ENCODE peak calls at places on chromosomes 5 and 9, in four cellular contexts. One of them, this sample, is unnamed.

GRCh38 chr5:32949571-32949970 is 238.4 kb downstream of the NPR3 start:
- DNase-seq in brain microvascular endothelial cell: no peak
- DNase-seq in transverse colon: no peak
- DNase-seq in fibroblast of pulmonary artery: no peak
- DNase-seq in this sample: no peak

GRCh38 chr5:172383231-172383802 is 71.0 kb downstream of the SH3PXD2B start:
- DNase-seq in brain microvascular endothelial cell: peak; percentile 68
- DNase-seq in fibroblast of pulmonary artery: peak; percentile 64
- DNase-seq in transverse colon: peak; percentile 34
- DNase-seq in this sample: no peak

GRCh38 chr5:59588922-59589321 is 304.6 kb downstream of the PDE4D start:
- DNase-seq in brain microvascular endothelial cell: peak; percentile 56
- DNase-seq in transverse colon: no peak
- DNase-seq in fibroblast of pulmonary artery: no peak
- DNase-seq in this sample: no peak

GRCh38 chr5:172133359-172134029 is 54.5 kb downstream of the STK10 start:
- DNase-seq in brain microvascular endothelial cell: peak; percentile 77
- DNase-seq in fibroblast of pulmonary artery: peak; percentile 82
- DNase-seq in transverse colon: no peak
- DNase-seq in this sample: no peak

GRCh38 chr5:151901611-151902010 is 23.0 kb downstream of the GLRA1 start:
- DNase-seq in brain microvascular endothelial cell: no peak
- DNase-seq in fibroblast of pulmonary artery: no peak
- DNase-seq in transverse colon: no peak
- DNase-seq in this sample: no peak

GRCh38 chr9:126326228-126327015 is at the start of gene MVB12B:
- DNase-seq in transverse colon: peak; percentile 39
- DNase-seq in brain microvascular endothelial cell: no peak
- DNase-seq in fibroblast of pulmonary artery: no peak
- DNase-seq in this sample: peak; percentile 64

GRCh38 chr5:62214701-62215100 is 91.3 kb upstream of the KIF2A start:
- DNase-seq in transverse colon: no peak
- DNase-seq in brain microvascular endothelial cell: peak; percentile 4
- DNase-seq in fibroblast of pulmonary artery: peak; percentile 1
- DNase-seq in this sample: no peak

GRCh38 chr5:16461782-16462181 is 3.8 kb downstream of the ZNF622 start:
- DNase-seq in brain microvascular endothelial cell: peak; percentile 86
- DNase-seq in transverse colon: no peak
- DNase-seq in fibroblast of pulmonary artery: peak; percentile 82
- DNase-seq in this sample: no peak

GRCh38 chr5:83752700-83753099 is 32.0 kb upstream of the HAPLN1 start:
- DNase-seq in transverse colon: no peak
- DNase-seq in brain microvascular endothelial cell: no peak
- DNase-seq in fibroblast of pulmonary artery: no peak
- DNase-seq in this sample: no peak

GRCh38 chr9:96491079-96491879 is 41.3 kb downstream of the HABP4 start:
- DNase-seq in brain microvascular endothelial cell: no peak
- DNase-seq in fibroblast of pulmonary artery: peak; percentile 16
- DNase-seq in transverse colon: no peak
- DNase-seq in this sample: no peak

GRCh38 chr5:142327111-142327842 is 2.5 kb upstream of the SPRY4 start:
- DNase-seq in brain microvascular endothelial cell: peak; percentile 74
- DNase-seq in transverse colon: no peak
- DNase-seq in fibroblast of pulmonary artery: peak; percentile 72
- DNase-seq in this sample: no peak

GRCh38 chr5:58787982-58788381 is 205.1 kb downstream of the RAB3C start:
- DNase-seq in fibroblast of pulmonary artery: no peak
- DNase-seq in transverse colon: no peak
- DNase-seq in brain microvascular endothelial cell: no peak
- DNase-seq in this sample: no peak

GRCh38 chr9:70514273-70514672 is 99.8 kb upstream of the KLF9 start:
- DNase-seq in transverse colon: no peak
- DNase-seq in fibroblast of pulmonary artery: no peak
- DNase-seq in brain microvascular endothelial cell: no peak
- DNase-seq in this sample: no peak

GRCh38 chr5:30100929-30101328 is 1092.6 kb upstream of the CDH6 start:
- DNase-seq in fibroblast of pulmonary artery: no peak
- DNase-seq in transverse colon: no peak
- DNase-seq in brain microvascular endothelial cell: peak; percentile 2
- DNase-seq in this sample: no peak

DNA sequence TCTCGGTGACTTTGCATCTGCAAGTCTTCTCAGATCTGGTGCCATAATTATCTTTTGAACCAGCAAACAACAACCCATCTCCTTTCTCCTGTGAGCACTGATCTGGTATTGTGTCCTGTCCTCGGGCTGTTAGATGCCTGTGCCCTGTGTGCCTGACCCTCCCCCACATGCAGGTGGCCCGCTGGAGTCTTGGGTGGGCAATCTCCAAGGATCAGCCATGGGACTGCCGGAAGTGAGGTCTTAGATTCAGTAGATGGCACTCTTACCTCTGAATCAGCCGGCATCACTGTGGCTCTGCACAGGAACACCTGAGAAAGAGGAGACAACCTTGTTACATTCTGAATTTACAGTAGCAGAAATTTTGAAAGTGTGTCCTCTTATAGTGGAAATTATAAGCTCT is 172.4 kb downstream of the IRX2 start:
- DNase-seq in fibroblast of pulmonary artery: no peak
- DNase-seq in brain microvascular endothelial cell: no peak
- DNase-seq in transverse colon: no peak
- DNase-seq in this sample: no peak
- TF ChIP-seq CTCF in fibroblast of pulmonary artery: no peak
- TF ChIP-seq CTCF in brain microvascular endothelial cell: no peak
- TF ChIP-seq CTCF in transverse colon: no peak
- TF ChIP-seq CTCF in this sample: no peak

DNA sequence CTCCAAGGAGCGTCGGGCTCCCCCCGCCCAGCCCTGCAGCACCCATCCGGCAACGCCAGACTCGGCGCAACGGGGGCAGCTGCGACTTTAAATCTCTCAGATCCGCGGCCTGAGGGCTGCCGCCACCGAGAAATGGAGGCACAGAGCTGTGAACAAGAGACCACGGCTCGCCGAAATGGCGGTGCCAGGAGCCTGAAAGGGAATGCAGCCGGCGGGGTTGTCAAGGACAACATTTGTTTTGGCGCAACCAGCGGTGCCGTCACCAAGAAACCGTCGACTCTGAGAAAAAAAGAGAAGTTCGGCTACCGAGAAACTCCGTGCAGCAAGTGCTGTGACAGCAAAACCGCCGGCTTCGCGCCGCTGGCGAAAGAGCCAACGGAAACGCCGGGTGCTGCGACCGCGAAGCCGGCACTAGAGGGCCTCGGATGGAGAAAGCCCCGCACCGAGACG is 2.1 kb upstream of the ANXA2R start:
- DNase-seq in transverse colon: peak; percentile 79
- DNase-seq in fibroblast of pulmonary artery: peak; percentile 74
- DNase-seq in brain microvascular endothelial cell: peak; percentile 66
- DNase-seq in this sample: peak; percentile 77
- TF ChIP-seq CTCF in transverse colon: peak; percentile 7
- TF ChIP-seq CTCF in fibroblast of pulmonary artery: peak; percentile 15
- TF ChIP-seq CTCF in brain microvascular endothelial cell: peak; percentile 46
- TF ChIP-seq CTCF in this sample: no peak

DNA sequence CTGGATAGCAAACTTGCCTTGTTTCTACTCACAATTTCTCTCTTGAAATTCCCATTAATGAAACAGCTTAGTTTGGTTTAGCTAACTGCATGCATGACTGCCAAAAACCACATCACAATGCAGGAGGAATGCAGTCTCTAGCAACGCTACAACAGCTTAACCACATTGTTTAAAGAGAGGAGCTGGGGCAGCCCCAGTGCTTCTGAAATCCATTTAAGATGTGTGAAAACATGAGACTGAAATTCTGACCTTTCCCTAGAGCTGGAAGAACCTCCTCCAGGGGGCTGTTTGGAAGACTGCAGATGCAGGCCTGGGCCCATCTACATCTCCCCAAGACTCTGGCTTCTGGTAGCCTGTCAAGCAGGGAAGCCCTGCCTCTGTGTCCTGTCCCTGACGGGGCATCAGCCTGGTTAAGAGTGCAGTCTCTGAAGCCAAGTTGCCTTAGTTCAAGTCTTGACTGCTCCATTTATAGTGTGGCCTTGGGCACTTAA is 157.1 kb downstream of the ZNF462 start:
- DNase-seq in brain microvascular endothelial cell: peak; percentile 94
- DNase-seq in transverse colon: no peak
- DNase-seq in fibroblast of pulmonary artery: peak; percentile 93
- DNase-seq in this sample: no peak
- TF ChIP-seq CTCF in brain microvascular endothelial cell: peak; percentile 42
- TF ChIP-seq CTCF in transverse colon: no peak
- TF ChIP-seq CTCF in fibroblast of pulmonary artery: no peak
- TF ChIP-seq CTCF in this sample: no peak

DNA sequence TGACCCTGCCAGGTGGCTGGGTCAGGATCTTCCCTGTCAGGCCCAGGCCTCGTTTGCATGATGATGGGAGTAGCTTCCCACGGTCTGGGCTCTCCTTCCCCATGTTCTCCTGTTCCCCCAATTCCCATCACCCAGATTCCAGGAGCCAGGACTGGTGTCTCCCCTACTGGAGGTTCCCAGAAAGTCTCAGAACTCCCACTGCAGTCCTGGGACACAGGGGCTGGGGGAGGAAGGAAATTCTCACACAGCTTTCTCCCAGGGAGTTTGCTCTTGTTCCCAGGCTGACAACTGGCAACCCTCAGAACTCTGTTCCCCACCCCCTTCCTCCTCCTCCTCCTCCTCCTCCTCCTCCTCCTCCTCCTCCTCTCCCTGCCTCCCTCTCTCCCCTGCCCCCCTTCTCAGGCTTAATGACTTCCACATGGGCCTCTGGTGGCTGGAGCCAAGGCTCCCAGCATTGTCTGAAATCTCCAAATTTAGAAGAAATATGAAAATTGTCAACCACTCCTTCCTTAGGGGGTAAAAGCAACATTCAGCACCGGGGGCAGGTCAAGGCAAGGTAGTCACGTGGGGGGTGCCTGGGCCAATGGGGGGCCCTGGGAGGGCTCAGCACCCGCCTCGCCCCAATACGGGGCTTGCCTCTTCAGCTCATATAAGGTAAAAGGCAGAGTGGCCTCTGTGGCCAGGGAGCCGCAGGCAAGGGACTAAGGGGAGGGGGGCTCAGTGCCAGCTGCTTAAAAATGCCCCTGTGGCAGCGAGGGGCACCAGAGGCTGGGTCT is 27.3 kb upstream of the IL17B start:
- DNase-seq in fibroblast of pulmonary artery: peak; percentile 92
- DNase-seq in transverse colon: peak; percentile 70
- DNase-seq in brain microvascular endothelial cell: peak; percentile 90
- DNase-seq in this sample: no peak
- TF ChIP-seq CTCF in fibroblast of pulmonary artery: peak; percentile 17
- TF ChIP-seq CTCF in transverse colon: no peak
- TF ChIP-seq CTCF in brain microvascular endothelial cell: peak; percentile 40
- TF ChIP-seq CTCF in this sample: no peak

This sample was measured in activated B cell treated with CpG ODN at 0.5 μM for 24 hours.